ENCODE peak calls at places on chromosomes 4 and X, in five cellular contexts. D is upper lobe of left lung, K is HepG2, F is K562, R is GM12878. A is an unnamed sample. For H3K36me3, the result is how much of the 10 kb centered on the place peaks cover.

GRCh38 chrX:2301901-2302300 is 198.9 kb downstream of the DHRSX start:
- ATAC-seq in D (no peak), K (no peak), F (no peak), R (no peak), A (no peak)

GRCh38 chr4:158172196-158172557 is 648 bp downstream of the GASK1B start:
- ATAC-seq in D (no peak), K (no peak), F (no peak), R (no peak), A (no peak)

GRCh38 chrX:148310402-148311200 is 189.8 kb upstream of the AFF2 start:
- ATAC-seq in D (no peak), K (no peak), F (no peak), R (peak), A (no peak)

GRCh38 chr4:169243808-169244207 is 26.9 kb downstream of the SH3RF1 start:
- ATAC-seq in D (peak), K (peak), F (no peak), R (no peak), A (no peak)

GRCh38 chrX:154321152-154321551 is 25.6 kb downstream of the TKTL1 start:
- ATAC-seq in D (no peak), K (no peak), F (no peak), R (no peak), A (no peak)

GRCh38 chrX:30875957-30876356 is 13.1 kb downstream of the TAB3 start:
- ATAC-seq in D (no peak), K (peak), F (no peak), R (no peak), A (no peak)

GRCh38 chr4:6908397-6909112 is 1.1 kb upstream of the TBC1D14 start:
- ATAC-seq in D (no peak), K (peak), F (peak), R (no peak), A (no peak)

GRCh38 chr4:11543710-11544109 is 115.0 kb upstream of the HS3ST1 start:
- ATAC-seq in D (no peak), K (no peak), F (no peak), R (peak), A (peak)

GRCh38 chr4:73098713-73099112 is 29.2 kb upstream of the COX18 start:
- ATAC-seq in D (no peak), K (peak), F (no peak), R (no peak), A (no peak)

DNA sequence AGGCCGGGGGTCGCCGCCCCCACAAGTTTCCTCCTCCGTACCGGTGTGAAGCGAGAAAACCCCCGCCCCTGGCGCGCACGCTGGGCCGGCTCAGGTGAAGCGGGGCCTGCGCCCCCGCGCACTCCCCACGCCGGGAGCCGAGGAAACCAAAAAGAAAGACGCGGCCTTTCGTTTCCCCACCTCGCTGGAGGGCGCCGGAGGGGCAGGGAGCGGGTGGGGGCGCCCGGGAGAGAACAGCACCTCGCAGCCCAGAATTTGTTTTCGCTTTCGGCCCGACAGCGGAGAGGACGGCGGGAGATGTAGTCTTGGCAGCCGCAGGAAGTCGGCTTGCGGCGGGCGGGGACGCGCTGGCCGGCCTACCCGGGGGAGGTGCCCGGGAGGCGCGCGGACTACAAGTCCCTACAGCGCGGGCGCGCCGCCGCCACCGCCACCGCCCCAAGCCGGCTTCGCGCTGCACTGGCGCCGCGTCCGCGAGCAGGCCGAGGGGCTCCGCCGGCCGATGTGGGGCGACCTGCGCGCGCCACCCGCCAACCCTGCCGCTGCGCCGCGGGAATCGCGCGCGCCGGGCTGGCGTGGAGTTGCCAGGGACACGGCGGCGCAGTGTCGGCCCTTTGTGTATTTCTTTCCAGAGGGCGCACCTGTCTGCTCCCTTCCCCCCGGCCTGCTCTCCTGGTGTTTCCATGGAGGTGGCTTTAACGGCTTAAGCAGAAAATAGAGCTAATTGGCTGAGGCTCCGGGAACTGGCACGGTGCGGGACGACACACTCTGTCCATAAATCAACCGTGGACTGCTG is at the start of gene OTUD4:
- ATAC-seq in D (peak), K (peak), F (peak), R (peak), A (peak)
- TF ChIP-seq EP300 in D (no peak), K (no peak), F (no peak), R (peak), A (no peak)

GRCh38 chr4:188719794-188720193 is 580.6 kb downstream of the TRIML1 start:
- ATAC-seq in D (no peak), K (no peak), F (no peak), R (no peak), A (no peak)
- H3K36me3 ChIP-seq in D (under half), K (under half), F (under half), R (under half), A (under half)

DNA sequence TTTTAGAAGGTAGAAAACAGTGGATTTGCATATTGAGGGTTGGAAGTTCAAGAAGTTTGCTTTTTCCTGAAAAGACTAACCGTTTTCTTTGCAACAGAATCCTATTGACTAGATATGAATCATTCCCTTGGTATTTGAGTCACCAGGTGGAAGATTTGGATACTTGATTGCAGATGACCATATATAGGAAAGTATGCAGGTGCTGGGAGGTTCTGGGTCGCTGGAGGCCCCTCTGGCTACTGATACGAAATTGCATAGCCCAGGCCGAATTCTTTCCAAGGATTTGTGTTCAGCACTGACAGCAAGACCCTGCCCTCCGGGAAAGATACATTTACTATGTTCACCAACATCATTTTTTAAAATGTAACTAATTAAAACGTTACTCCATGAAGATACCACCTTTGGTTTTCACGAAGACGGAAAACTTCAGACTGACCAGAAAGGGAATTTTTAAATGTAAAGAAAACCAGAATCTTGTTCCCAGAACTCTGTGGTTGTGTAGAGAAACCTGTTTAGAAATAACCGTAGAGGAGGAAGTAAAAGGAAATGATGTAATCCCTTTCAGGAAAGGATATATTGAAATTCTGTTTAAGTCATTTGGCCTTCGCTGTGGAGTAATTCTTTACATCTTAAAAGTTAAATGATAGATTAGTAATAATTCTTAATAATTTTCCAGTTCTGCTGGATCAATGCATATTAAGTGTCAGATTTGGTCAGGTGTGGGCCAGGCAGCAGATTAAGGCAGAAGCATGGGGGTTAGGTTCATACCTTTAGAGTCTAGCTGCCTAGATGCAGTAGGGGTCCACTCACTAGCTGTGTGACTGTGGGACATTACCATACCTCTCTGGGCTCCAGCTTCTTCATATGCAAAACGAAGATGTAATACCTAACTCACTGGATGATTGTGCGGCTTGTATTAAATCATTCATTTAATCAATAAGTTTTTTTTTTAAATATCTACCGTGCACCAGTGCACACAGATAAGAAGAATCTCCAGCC is 1.1 kb downstream of the ANXA3 start:
- ATAC-seq in D (peak), K (peak), F (peak), R (peak), A (peak)
- TF ChIP-seq EP300 in D (no peak), K (no peak), F (no peak), R (no peak), A (no peak)

GRCh38 chr4:143337600-143338287 is 1.1 kb downstream of the GAB1 start:
- ATAC-seq in D (no peak), K (peak), F (peak), R (peak), A (no peak)

GRCh38 chr4:143338313-143338712 is 1.6 kb downstream of the GAB1 start:
- ATAC-seq in D (no peak), K (no peak), F (no peak), R (no peak), A (no peak)

GRCh38 chr4:143341186-143341755 is 4.6 kb downstream of the GAB1 start:
- ATAC-seq in D (no peak), K (no peak), F (no peak), R (no peak), A (no peak)

GRCh38 chr4:143336828-143337599 is at the start of gene GAB1:
- ATAC-seq in D (peak), K (peak), F (peak), R (peak), A (peak)

GRCh38 chr4:143339497-143339896 is 2.8 kb downstream of the GAB1 start:
- ATAC-seq in D (no peak), K (no peak), F (no peak), R (no peak), A (no peak)
- H3K36me3 ChIP-seq in D (under half), K (under half), F (under half), R (under half), A (under half)

GRCh38 chrX:138191998-138192397 is 519.5 kb downstream of the FGF13 start:
- ATAC-seq in D (no peak), K (no peak), F (peak), R (peak), A (no peak)
- TF ChIP-seq EP300 in D (no peak), K (no peak), F (no peak), R (no peak), A (no peak)

A was measured in gastroesophageal sphincter.